ENCODE peak calls at places on chromosomes 12 and 14, in six cellular contexts. I is IMR-90, L is mesenchymal stem cell, S is H9, T is neuronal stem cell, A is trophoblast cell. E is an unnamed sample.

GRCh38 chr12:70005864-70006618 is 181.0 kb downstream of the MYRFL start:
- DNase-seq in L (no peak), S (no peak), I (no peak), A (no peak), T (no peak), E (no peak)

GRCh38 chr12:28172434-28173030 is 17.7 kb upstream of the CCDC91 start:
- DNase-seq in S (peak), T (peak), I (peak), A (peak), L (peak), E (no peak)

GRCh38 chr12:71589478-71589881 is 74.2 kb downstream of the ZFC3H1 start:
- DNase-seq in T (no peak), I (peak), S (no peak), L (no peak), A (peak), E (no peak)

GRCh38 chr14:77276959-77277358 is 6.0 kb upstream of the NGB start:
- DNase-seq in A (no peak), T (no peak), S (no peak), I (no peak), L (no peak), E (no peak)

GRCh38 chr12:11078246-11078645 is 13.9 kb downstream of the TAS2R43 start:
- DNase-seq in T (no peak), L (no peak), S (no peak), I (no peak), A (no peak), E (no peak)

GRCh38 chr12:15151141-15152091 is 69.8 kb downstream of the RERG start:
- DNase-seq in A (peak), S (no peak), I (no peak), L (peak), T (peak), E (no peak)

GRCh38 chr12:851913-852312 is 97.6 kb downstream of the RAD52 start:
- DNase-seq in I (peak), L (peak), A (peak), T (no peak), S (no peak), E (no peak)

GRCh38 chr14:85921241-85921640 is 391.3 kb downstream of the FLRT2 start:
- DNase-seq in A (no peak), S (no peak), L (no peak), I (no peak), T (no peak), E (no peak)

GRCh38 chr12:7219599-7220243 is 30.2 kb downstream of the PEX5 start:
- DNase-seq in S (peak), A (peak), T (peak), I (peak), L (peak), E (peak)

GRCh38 chr14:99790201-99790977 is 2.8 kb upstream of the EML1 start:
- DNase-seq in T (no peak), I (no peak), S (no peak), A (peak), L (no peak), E (no peak)

DNA sequence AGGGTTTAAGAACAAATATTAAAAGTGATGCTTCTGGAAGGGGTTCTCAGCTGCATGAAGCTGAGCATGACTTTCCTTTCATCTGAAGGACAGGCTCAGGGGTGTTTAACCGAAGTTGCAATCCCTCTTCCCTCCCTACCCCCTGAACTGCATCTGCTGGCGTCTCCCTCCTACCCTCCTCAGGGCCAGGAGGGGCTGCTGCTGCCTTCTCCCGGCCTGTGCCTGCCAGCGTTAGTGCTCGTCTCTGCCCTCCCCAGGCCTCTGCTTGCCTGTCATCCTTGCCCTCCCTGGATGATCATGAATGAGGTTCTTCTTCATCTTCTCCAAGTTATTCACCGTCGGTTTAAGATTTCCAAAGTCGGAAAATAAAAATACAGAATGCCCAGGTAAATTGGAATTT is 12.2 kb downstream of the SMOC1 start:
- DNase-seq in A (no peak), L (no peak), T (no peak), S (peak), I (no peak), E (peak)
- H3K14ac ChIP-seq in A (no peak), L (no peak), T (no peak), S (no peak), I (no peak), E (no peak)

GRCh38 chr12:78793491-78793890 is 71.1 kb upstream of the SYT1 start:
- DNase-seq in A (peak), L (no peak), I (peak), T (no peak), S (no peak), E (no peak)

GRCh38 chr12:78795934-78796445 is 68.6 kb upstream of the SYT1 start:
- DNase-seq in I (no peak), A (peak), L (no peak), T (no peak), S (no peak), E (no peak)

GRCh38 chr12:78797201-78797931 is 67.2 kb upstream of the SYT1 start:
- DNase-seq in I (peak), A (peak), S (no peak), L (no peak), T (no peak), E (no peak)

GRCh38 chr12:78792052-78792698 is 72.4 kb upstream of the SYT1 start:
- DNase-seq in L (no peak), A (no peak), S (no peak), T (no peak), I (no peak), E (no peak)

DNA sequence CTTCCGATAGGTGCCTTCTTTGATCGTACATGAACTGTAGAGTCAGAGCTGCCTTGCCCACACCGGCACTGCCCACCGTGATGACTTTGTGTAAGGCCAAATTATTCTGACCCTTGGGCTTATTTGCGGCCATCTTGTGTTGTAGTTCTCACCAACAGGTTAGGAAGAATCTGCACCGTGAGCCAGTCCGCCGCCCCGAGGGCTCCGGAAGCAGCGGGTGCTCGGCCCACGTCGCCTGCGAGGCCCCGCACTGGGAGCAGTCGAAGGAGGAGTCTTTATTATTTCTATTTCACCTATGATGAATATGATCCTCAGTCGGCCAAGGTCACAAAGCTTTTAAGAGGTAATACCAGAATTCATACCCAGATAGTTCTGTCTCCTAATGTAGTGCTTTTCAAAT is 70.6 kb upstream of the SYT1 start:
- DNase-seq in T (no peak), S (no peak), L (no peak), A (peak), I (no peak), E (no peak)
- H3K14ac ChIP-seq in T (no peak), S (no peak), L (no peak), A (peak), I (no peak), E (no peak)

GRCh38 chr12:45768194-45768593 is 38.7 kb downstream of the ARID2 start:
- DNase-seq in T (no peak), L (no peak), I (no peak), A (no peak), S (no peak), E (no peak)

GRCh38 chr12:45762185-45763110 is 32.9 kb downstream of the ARID2 start:
- DNase-seq in T (no peak), I (peak), S (no peak), A (peak), L (peak), E (no peak)

GRCh38 chr12:45760333-45760732 is 30.8 kb downstream of the ARID2 start:
- DNase-seq in L (no peak), T (no peak), A (no peak), S (no peak), I (no peak), E (no peak)

GRCh38 chr12:45763381-45763780 is 33.9 kb downstream of the ARID2 start:
- DNase-seq in I (no peak), T (no peak), A (no peak), S (no peak), L (no peak), E (no peak)
- H3K14ac ChIP-seq in I (no peak), T (no peak), A (no peak), S (no peak), L (no peak), E (no peak)

GRCh38 chr12:107484941-107485340 is 200.7 kb upstream of the PWP1 start:
- DNase-seq in A (no peak), S (no peak), L (no peak), T (no peak), I (no peak), E (no peak)
- H3K14ac ChIP-seq in A (no peak), S (no peak), L (no peak), T (no peak), I (no peak), E (no peak)

GRCh38 chr12:109443794-109444193 is 33.3 kb downstream of the KCTD10 start:
- DNase-seq in L (no peak), T (no peak), I (no peak), S (no peak), A (no peak), E (no peak)

GRCh38 chr12:109444263-109444662 is 32.8 kb downstream of the KCTD10 start:
- DNase-seq in T (no peak), S (no peak), A (peak), I (no peak), L (no peak), E (no peak)

GRCh38 chr12:109439181-109439580 is 37.9 kb downstream of the KCTD10 start:
- DNase-seq in I (no peak), S (no peak), L (no peak), T (no peak), A (peak), E (no peak)

GRCh38 chr12:109445224-109445623 is 31.9 kb downstream of the KCTD10 start:
- DNase-seq in T (no peak), I (peak), S (no peak), A (no peak), L (no peak), E (no peak)

GRCh38 chr12:109440851-109441490 is 36.1 kb downstream of the KCTD10 start:
- DNase-seq in L (no peak), A (peak), I (no peak), T (no peak), S (no peak), E (no peak)
- H3K14ac ChIP-seq in L (no peak), A (no peak), I (no peak), T (no peak), S (peak), E (no peak)

DNA sequence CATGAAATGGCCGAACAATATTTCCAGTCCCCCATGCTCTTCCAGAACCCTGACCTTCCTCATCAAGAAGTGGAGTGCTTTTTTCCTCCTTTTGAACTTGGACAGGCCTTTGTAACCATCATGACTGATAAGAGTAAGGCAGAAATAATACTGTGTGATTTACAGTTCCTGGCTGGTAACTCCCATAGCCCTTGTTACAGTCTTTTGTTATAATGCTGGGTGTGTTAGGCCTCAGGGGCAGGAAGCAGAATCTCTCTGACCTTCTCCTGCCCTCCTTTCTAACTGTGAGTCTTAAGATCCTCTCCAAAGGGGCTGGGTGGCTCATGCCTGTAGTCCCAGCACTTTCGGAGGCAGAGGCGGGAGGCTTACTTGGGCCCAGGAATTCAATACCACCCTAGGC is 59.5 kb downstream of the BCAT1 start:
- DNase-seq in A (no peak), S (no peak), I (no peak), T (no peak), L (no peak), E (no peak)
- H3K14ac ChIP-seq in A (no peak), S (no peak), I (no peak), T (no peak), L (no peak), E (no peak)

GRCh38 chr14:103555559-103556337 is 6.7 kb downstream of the BAG5 start:
- DNase-seq in T (no peak), S (no peak), I (no peak), L (no peak), A (no peak), E (no peak)

GRCh38 chr14:103558071-103558882 is 4.2 kb downstream of the BAG5 start:
- DNase-seq in A (peak), L (peak), I (peak), S (no peak), T (no peak), E (no peak)

GRCh38 chr14:103561381-103562134 is 899 bp downstream of the BAG5 start:
- DNase-seq in L (peak), S (peak), I (peak), A (peak), T (no peak), E (no peak)

GRCh38 chr14:103552811-103553210 is 9.6 kb downstream of the BAG5 start:
- DNase-seq in S (no peak), L (no peak), A (no peak), I (no peak), T (no peak), E (no peak)

GRCh38 chr14:103556976-103557758 is 5.3 kb downstream of the BAG5 start:
- DNase-seq in S (no peak), I (no peak), L (no peak), T (no peak), A (no peak), E (no peak)
- H3K14ac ChIP-seq in S (no peak), I (peak), L (no peak), T (no peak), A (no peak), E (no peak)

DNA sequence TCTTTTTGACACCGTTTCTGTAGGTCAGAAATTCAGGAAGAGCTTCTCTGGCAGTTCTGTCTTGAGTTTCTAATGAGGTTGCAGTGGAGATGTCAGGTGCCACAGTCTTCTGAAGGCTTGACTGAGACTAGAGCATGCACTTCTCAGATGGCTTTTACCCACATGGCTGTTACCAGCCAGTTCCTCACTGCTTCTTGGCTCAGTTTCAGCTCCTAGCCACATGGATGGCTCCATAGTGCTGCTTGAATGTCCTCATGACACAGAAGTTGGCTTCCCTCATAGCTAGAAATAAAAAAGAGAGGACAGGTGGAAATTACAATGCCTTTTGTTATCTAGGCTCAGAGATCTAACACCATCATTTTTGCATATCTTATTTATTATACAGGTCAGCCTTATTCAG is 38.1 kb upstream of the SLC2A13 start:
- DNase-seq in S (no peak), I (no peak), A (no peak), T (no peak), L (no peak), E (no peak)
- H3K14ac ChIP-seq in S (no peak), I (no peak), A (no peak), T (no peak), L (no peak), E (no peak)

GRCh38 chr12:132797820-132798570 is 30.7 kb downstream of the GOLGA3 start:
- DNase-seq in L (no peak), S (no peak), T (no peak), A (no peak), I (no peak), E (no peak)
- H3K14ac ChIP-seq in L (no peak), S (no peak), T (no peak), A (no peak), I (no peak), E (no peak)